ENCODE peak calls at places on chromosomes 16 and 17, in eight cellular contexts. X is upper lobe of left lung; A is right cardiac atrium; R is CD4-positive, CD25-positive, alpha-beta regulatory T cell; U is thoracic aorta; Y is A673; E is mesendoderm; W is cardiac muscle cell. O is an unnamed sample.
A peak's percentile ranks its signal among the peaks of the same experiment; 100 is the strongest.

GRCh38 chr17:80842456-80843053 is 149.1 kb upstream of the CHMP6 start:
- DNase-seq in U (no peak), R (no peak), E (no peak), W (no peak), Y (no peak), A (peak; percentile 3), X (no peak), O (no peak)

GRCh38 chr17:10844667-10845387 is 6.9 kb upstream of the PIRT start:
- DNase-seq in U (peak; percentile 18), A (peak; percentile 90), X (peak; percentile 69), Y (peak; percentile 82), E (peak; percentile 83), R (peak; percentile 54), W (peak; percentile 77), O (peak; percentile 82)

GRCh38 chr16:23679274-23679985 is 741 bp downstream of the PLK1 start:
- DNase-seq in R (no peak), A (peak; percentile 57), E (peak; percentile 78), W (peak; percentile 54), Y (peak; percentile 46), U (no peak), X (peak; percentile 49), O (no peak)

GRCh38 chr17:32697728-32698625 is 178.9 kb downstream of the MYO1D start:
- DNase-seq in W (no peak), U (no peak), X (no peak), R (no peak), Y (no peak), A (no peak), E (no peak), O (no peak)

GRCh38 chr17:67270411-67270810 is 25.4 kb upstream of the HELZ start:
- DNase-seq in E (no peak), W (no peak), Y (no peak), X (no peak), R (no peak), A (no peak), U (no peak), O (no peak)

GRCh38 chr17:45246861-45247428 is 14.9 kb downstream of the SPATA32 start:
- DNase-seq in E (peak; percentile 77), U (no peak), W (no peak), A (peak; percentile 72), R (no peak), Y (peak; percentile 58), X (no peak), O (peak; percentile 45)

GRCh38 chr17:4893721-4894560 is 5.4 kb upstream of the C17orf107 start:
- DNase-seq in E (no peak), Y (no peak), X (no peak), R (no peak), W (no peak), U (no peak), A (no peak), O (no peak)

GRCh38 chr16:28543072-28543471 is 4.3 kb upstream of the NUPR1 start:
- DNase-seq in X (peak; percentile 68), U (no peak), W (no peak), A (no peak), E (no peak), R (no peak), Y (no peak), O (no peak)

GRCh38 chr16:69567031-69567680 is 1.4 kb downstream of the NFAT5 start:
- DNase-seq in Y (peak; percentile 67), W (no peak), E (peak; percentile 67), X (peak; percentile 42), A (no peak), U (no peak), R (no peak), O (no peak)

DNA sequence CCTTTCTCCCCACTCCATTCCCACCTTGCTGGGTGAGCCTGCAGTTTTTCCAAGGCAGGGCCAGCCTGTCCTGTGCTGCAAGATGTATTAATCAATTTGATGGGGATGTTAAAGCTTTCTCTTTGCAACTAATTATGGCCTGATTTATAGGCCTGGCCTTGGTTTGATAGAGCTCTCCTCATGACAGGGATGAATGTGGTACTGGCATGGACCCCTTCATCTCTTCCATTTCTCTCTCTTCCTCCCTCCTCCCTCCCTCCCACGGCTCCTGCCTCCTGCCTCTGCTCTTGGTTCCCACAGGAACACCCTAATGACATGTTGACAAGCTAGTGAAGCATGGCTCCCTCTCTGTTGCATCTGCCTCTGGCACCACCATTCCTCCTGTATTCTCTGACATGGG is 47.2 kb upstream of the SKAP1 start:
- DNase-seq in U (no peak), W (no peak), E (no peak), X (no peak), R (no peak), A (no peak), Y (no peak), O (no peak)
- H3K4me1 ChIP-seq in U (no peaks in the 10 kb centered on the region), W (peaks cover 7% of the 10 kb centered on the region), E (peaks cover under 1% of the 10 kb centered on the region), X (no peaks in the 10 kb centered on the region), R (no peaks in the 10 kb centered on the region), A (no peaks in the 10 kb centered on the region), Y (no peaks in the 10 kb centered on the region), O (no peaks in the 10 kb centered on the region)

GRCh38 chr16:30353438-30354129 is 1.5 kb downstream of the CD2BP2 start:
- DNase-seq in E (no peak), W (no peak), R (no peak), U (no peak), A (peak; percentile 63), Y (no peak), X (no peak), O (no peak)
- H3K4me1 ChIP-seq in E (peaks cover 2% of the 10 kb centered on the region), W (peaks cover 8% of the 10 kb centered on the region), R (peaks cover 24% of the 10 kb centered on the region), U (peaks cover 28% of the 10 kb centered on the region), A (peaks cover 16% of the 10 kb centered on the region), Y (peaks cover 13% of the 10 kb centered on the region), X (peaks cover 43% of the 10 kb centered on the region), O (peaks cover 12% of the 10 kb centered on the region)

DNA sequence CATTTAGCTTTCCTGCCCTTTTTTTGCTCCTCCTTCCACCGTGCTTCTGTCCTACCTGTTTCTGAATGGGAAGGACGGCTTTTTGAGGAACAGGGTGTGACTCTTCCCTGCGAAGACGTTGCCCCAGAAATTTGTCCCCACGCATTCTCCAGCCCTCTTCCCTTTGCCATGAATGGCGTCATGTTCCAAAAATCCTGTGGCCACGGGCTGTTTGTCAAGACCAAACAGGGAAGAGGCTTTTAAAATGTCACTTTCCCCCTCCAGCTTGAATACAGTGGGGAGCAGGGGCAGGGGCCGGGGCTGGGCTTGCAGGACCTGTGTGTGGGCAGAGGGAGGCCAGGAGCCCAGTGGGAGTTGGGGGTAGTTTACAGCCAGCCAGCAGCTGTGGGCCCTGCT is 13.9 kb downstream of the MPRIP start:
- DNase-seq in A (peak; percentile 59), R (no peak), U (no peak), W (no peak), X (peak; percentile 37), E (no peak), Y (no peak), O (no peak)
- H3K4me1 ChIP-seq in A (peaks cover 55% of the 10 kb centered on the region), R (peaks cover 23% of the 10 kb centered on the region), U (peaks cover 39% of the 10 kb centered on the region), W (peaks cover 12% of the 10 kb centered on the region), X (peaks cover 75% of the 10 kb centered on the region), E (peaks cover 2% of the 10 kb centered on the region), Y (peaks cover 37% of the 10 kb centered on the region), O (no peaks in the 10 kb centered on the region)

GRCh38 chr16:67563708-67564468 is 1.6 kb downstream of the CTCF start:
- DNase-seq in U (no peak), A (peak; percentile 66), W (peak; percentile 80), X (peak; percentile 76), Y (peak; percentile 39), E (peak; percentile 41), R (no peak), O (no peak)
- H3K4me1 ChIP-seq in U (peaks cover 15% of the 10 kb centered on the region), A (peaks cover 2% of the 10 kb centered on the region), W (peaks cover 12% of the 10 kb centered on the region), X (peaks cover 28% of the 10 kb centered on the region), Y (peaks cover 13% of the 10 kb centered on the region), E (peaks cover 2% of the 10 kb centered on the region), R (peaks cover 58% of the 10 kb centered on the region), O (peaks cover 19% of the 10 kb centered on the region)

GRCh38 chr17:78347453-78347852 is 12.4 kb downstream of the SOCS3 start:
- DNase-seq in A (peak; percentile 58), X (peak; percentile 89), R (no peak), Y (no peak), U (no peak), W (no peak), E (no peak), O (no peak)
- H3K4me1 ChIP-seq in A (peaks cover 27% of the 10 kb centered on the region), X (peaks cover 86% of the 10 kb centered on the region), R (peaks cover 86% of the 10 kb centered on the region), Y (peaks cover 18% of the 10 kb centered on the region), U (peaks cover 31% of the 10 kb centered on the region), W (peaks cover 24% of the 10 kb centered on the region), E (peaks cover 10% of the 10 kb centered on the region), O (peaks cover 4% of the 10 kb centered on the region)

DNA sequence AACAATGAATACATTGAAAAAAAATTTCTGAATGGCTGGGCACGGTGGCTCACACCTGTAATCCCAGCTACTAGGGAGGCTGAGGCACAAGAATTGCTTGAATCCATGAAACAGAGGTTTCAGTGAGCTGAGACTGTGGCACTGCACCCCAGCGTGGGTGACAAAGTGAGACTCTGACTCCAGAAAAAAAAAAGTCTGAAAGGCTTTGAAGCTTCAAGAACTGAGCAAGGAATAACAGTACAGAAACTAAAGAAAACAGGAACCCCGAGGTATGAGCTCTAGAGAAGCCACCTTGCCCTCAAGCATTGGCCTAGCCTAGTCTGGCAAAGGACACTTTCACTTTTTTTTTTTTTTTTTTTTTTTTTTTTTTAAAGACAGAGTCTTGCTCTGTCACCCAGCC is 45.0 kb downstream of the TEX2 start:
- DNase-seq in R (no peak), Y (no peak), U (no peak), W (no peak), E (no peak), A (no peak), X (no peak), O (no peak)
- H3K4me1 ChIP-seq in R (no peaks in the 10 kb centered on the region), Y (peaks cover 27% of the 10 kb centered on the region), U (peaks cover 33% of the 10 kb centered on the region), W (peaks cover 28% of the 10 kb centered on the region), E (peaks cover 4% of the 10 kb centered on the region), A (peaks cover 32% of the 10 kb centered on the region), X (peaks cover 17% of the 10 kb centered on the region), O (peaks cover 12% of the 10 kb centered on the region)